ENCODE peak calls at places on chromosome 21, in six cellular contexts. One of them, this sample, is unnamed.

GRCh38 chr21:37413553-37414291 is 47.1 kb downstream of the DYRK1A start:
- DNase-seq in heart left ventricle: no peak
- DNase-seq in GDM1: no peak
- DNase-seq in LoVo: no peak
- DNase-seq in stimulated activated CD4-positive, alpha-beta T cell treated with anti-CD3 and anti-CD28 coated beads, Interleukin-1b, Interleukin-23, amount 100 ng/mL, for 48 hours: no peak
- DNase-seq in mucosa of gallbladder: no peak
- DNase-seq in this sample: no peak

GRCh38 chr21:46159841-46160562 is 4.6 kb upstream of the FTCD start:
- DNase-seq in heart left ventricle: peak; percentile 4
- DNase-seq in mucosa of gallbladder: no peak
- DNase-seq in GDM1: no peak
- DNase-seq in stimulated activated CD4-positive, alpha-beta T cell treated with anti-CD3 and anti-CD28 coated beads, Interleukin-1b, Interleukin-23, amount 100 ng/mL, for 48 hours: no peak
- DNase-seq in LoVo: no peak
- DNase-seq in this sample: peak; percentile 3

GRCh38 chr21:42310411-42311001 is 4.7 kb downstream of the TFF3 start:
- DNase-seq in GDM1: no peak
- DNase-seq in stimulated activated CD4-positive, alpha-beta T cell treated with anti-CD3 and anti-CD28 coated beads, Interleukin-1b, Interleukin-23, amount 100 ng/mL, for 48 hours: no peak
- DNase-seq in LoVo: no peak
- DNase-seq in heart left ventricle: no peak
- DNase-seq in mucosa of gallbladder: no peak
- DNase-seq in this sample: no peak

GRCh38 chr21:45864436-45864835 is 117.1 kb upstream of the COL6A1 start:
- DNase-seq in GDM1: no peak
- DNase-seq in mucosa of gallbladder: no peak
- DNase-seq in heart left ventricle: no peak
- DNase-seq in stimulated activated CD4-positive, alpha-beta T cell treated with anti-CD3 and anti-CD28 coated beads, Interleukin-1b, Interleukin-23, amount 100 ng/mL, for 48 hours: no peak
- DNase-seq in LoVo: no peak
- DNase-seq in this sample: no peak

GRCh38 chr21:44800971-44801467 is 601 bp downstream of the UBE2G2 start:
- DNase-seq in GDM1: no peak
- DNase-seq in stimulated activated CD4-positive, alpha-beta T cell treated with anti-CD3 and anti-CD28 coated beads, Interleukin-1b, Interleukin-23, amount 100 ng/mL, for 48 hours: no peak
- DNase-seq in mucosa of gallbladder: no peak
- DNase-seq in LoVo: peak; percentile 50
- DNase-seq in heart left ventricle: no peak
- DNase-seq in this sample: no peak

GRCh38 chr21:26739189-26739588 is 106.0 kb downstream of the ADAMTS1 start:
- DNase-seq in LoVo: no peak
- DNase-seq in heart left ventricle: no peak
- DNase-seq in stimulated activated CD4-positive, alpha-beta T cell treated with anti-CD3 and anti-CD28 coated beads, Interleukin-1b, Interleukin-23, amount 100 ng/mL, for 48 hours: no peak
- DNase-seq in GDM1: no peak
- DNase-seq in mucosa of gallbladder: no peak
- DNase-seq in this sample: no peak

GRCh38 chr21:45308211-45309068 is 20.7 kb upstream of the POFUT2 start:
- DNase-seq in heart left ventricle: no peak
- DNase-seq in LoVo: no peak
- DNase-seq in GDM1: no peak
- DNase-seq in stimulated activated CD4-positive, alpha-beta T cell treated with anti-CD3 and anti-CD28 coated beads, Interleukin-1b, Interleukin-23, amount 100 ng/mL, for 48 hours: no peak
- DNase-seq in mucosa of gallbladder: no peak
- DNase-seq in this sample: peak; percentile 16

GRCh38 chr21:14064296-14064645 is 146.5 kb downstream of the LIPI start:
- DNase-seq in stimulated activated CD4-positive, alpha-beta T cell treated with anti-CD3 and anti-CD28 coated beads, Interleukin-1b, Interleukin-23, amount 100 ng/mL, for 48 hours: no peak
- DNase-seq in heart left ventricle: no peak
- DNase-seq in LoVo: no peak
- DNase-seq in mucosa of gallbladder: no peak
- DNase-seq in GDM1: no peak
- DNase-seq in this sample: no peak

GRCh38 chr21:46095106-46095719 is 2.7 kb upstream of the COL6A2 start:
- DNase-seq in mucosa of gallbladder: peak; percentile 8
- DNase-seq in stimulated activated CD4-positive, alpha-beta T cell treated with anti-CD3 and anti-CD28 coated beads, Interleukin-1b, Interleukin-23, amount 100 ng/mL, for 48 hours: no peak
- DNase-seq in LoVo: no peak
- DNase-seq in GDM1: no peak
- DNase-seq in heart left ventricle: peak; percentile 8
- DNase-seq in this sample: no peak

GRCh38 chr21:38758815-38759214 is 46.9 kb upstream of the ETS2 start:
- DNase-seq in mucosa of gallbladder: peak; percentile 39
- DNase-seq in LoVo: no peak
- DNase-seq in GDM1: no peak
- DNase-seq in heart left ventricle: no peak
- DNase-seq in stimulated activated CD4-positive, alpha-beta T cell treated with anti-CD3 and anti-CD28 coated beads, Interleukin-1b, Interleukin-23, amount 100 ng/mL, for 48 hours: no peak
- DNase-seq in this sample: no peak

GRCh38 chr21:37793660-37794059 is 122.6 kb downstream of the KCNJ6 start:
- DNase-seq in GDM1: no peak
- DNase-seq in heart left ventricle: no peak
- DNase-seq in stimulated activated CD4-positive, alpha-beta T cell treated with anti-CD3 and anti-CD28 coated beads, Interleukin-1b, Interleukin-23, amount 100 ng/mL, for 48 hours: no peak
- DNase-seq in LoVo: no peak
- DNase-seq in mucosa of gallbladder: no peak
- DNase-seq in this sample: no peak

GRCh38 chr21:20997633-20998455 is at the start of gene NCAM2:
- DNase-seq in LoVo: no peak
- DNase-seq in mucosa of gallbladder: peak; percentile 50
- DNase-seq in heart left ventricle: peak; percentile 72
- DNase-seq in GDM1: no peak
- DNase-seq in stimulated activated CD4-positive, alpha-beta T cell treated with anti-CD3 and anti-CD28 coated beads, Interleukin-1b, Interleukin-23, amount 100 ng/mL, for 48 hours: peak; percentile 52
- DNase-seq in this sample: peak; percentile 76

GRCh38 chr21:38487906-38488639 is 10.2 kb downstream of the ERG start:
- DNase-seq in GDM1: no peak
- DNase-seq in LoVo: no peak
- DNase-seq in stimulated activated CD4-positive, alpha-beta T cell treated with anti-CD3 and anti-CD28 coated beads, Interleukin-1b, Interleukin-23, amount 100 ng/mL, for 48 hours: no peak
- DNase-seq in heart left ventricle: no peak
- DNase-seq in mucosa of gallbladder: no peak
- DNase-seq in this sample: no peak

GRCh38 chr21:16563111-16563510 is 833.3 kb downstream of the USP25 start:
- DNase-seq in stimulated activated CD4-positive, alpha-beta T cell treated with anti-CD3 and anti-CD28 coated beads, Interleukin-1b, Interleukin-23, amount 100 ng/mL, for 48 hours: no peak
- DNase-seq in LoVo: no peak
- DNase-seq in mucosa of gallbladder: no peak
- DNase-seq in heart left ventricle: no peak
- DNase-seq in GDM1: no peak
- DNase-seq in this sample: no peak

GRCh38 chr21:14530574-14530973 is 15.5 kb downstream of the SAMSN1 start:
- DNase-seq in GDM1: no peak
- DNase-seq in LoVo: no peak
- DNase-seq in stimulated activated CD4-positive, alpha-beta T cell treated with anti-CD3 and anti-CD28 coated beads, Interleukin-1b, Interleukin-23, amount 100 ng/mL, for 48 hours: no peak
- DNase-seq in mucosa of gallbladder: no peak
- DNase-seq in heart left ventricle: no peak
- DNase-seq in this sample: no peak

GRCh38 chr21:35026153-35026499 is 23.0 kb downstream of the RUNX1 start:
- DNase-seq in mucosa of gallbladder: no peak
- DNase-seq in GDM1: no peak
- DNase-seq in heart left ventricle: no peak
- DNase-seq in stimulated activated CD4-positive, alpha-beta T cell treated with anti-CD3 and anti-CD28 coated beads, Interleukin-1b, Interleukin-23, amount 100 ng/mL, for 48 hours: no peak
- DNase-seq in LoVo: no peak
- DNase-seq in this sample: no peak

GRCh38 chr21:34582506-34583150 is 32.3 kb downstream of the RCAN1 start:
- DNase-seq in LoVo: no peak
- DNase-seq in mucosa of gallbladder: no peak
- DNase-seq in GDM1: peak; percentile 15
- DNase-seq in heart left ventricle: no peak
- DNase-seq in stimulated activated CD4-positive, alpha-beta T cell treated with anti-CD3 and anti-CD28 coated beads, Interleukin-1b, Interleukin-23, amount 100 ng/mL, for 48 hours: no peak
- DNase-seq in this sample: no peak

GRCh38 chr21:32499249-32500055 is 85.9 kb downstream of the TCP10L start:
- DNase-seq in LoVo: no peak
- DNase-seq in stimulated activated CD4-positive, alpha-beta T cell treated with anti-CD3 and anti-CD28 coated beads, Interleukin-1b, Interleukin-23, amount 100 ng/mL, for 48 hours: no peak
- DNase-seq in GDM1: no peak
- DNase-seq in mucosa of gallbladder: no peak
- DNase-seq in heart left ventricle: peak; percentile 60
- DNase-seq in this sample: no peak

GRCh38 chr21:21101911-21102310 is 103.7 kb downstream of the NCAM2 start:
- DNase-seq in stimulated activated CD4-positive, alpha-beta T cell treated with anti-CD3 and anti-CD28 coated beads, Interleukin-1b, Interleukin-23, amount 100 ng/mL, for 48 hours: no peak
- DNase-seq in mucosa of gallbladder: no peak
- DNase-seq in GDM1: peak; percentile 53
- DNase-seq in LoVo: peak; percentile 5
- DNase-seq in heart left ventricle: no peak
- DNase-seq in this sample: no peak

GRCh38 chr21:45405271-45405818 is 380 bp downstream of the COL18A1 start:
- DNase-seq in GDM1: no peak
- DNase-seq in LoVo: no peak
- DNase-seq in heart left ventricle: peak; percentile 79
- DNase-seq in mucosa of gallbladder: peak; percentile 56
- DNase-seq in stimulated activated CD4-positive, alpha-beta T cell treated with anti-CD3 and anti-CD28 coated beads, Interleukin-1b, Interleukin-23, amount 100 ng/mL, for 48 hours: no peak
- DNase-seq in this sample: peak; percentile 41